ENCODE peak calls at places on chromosome 14, in five cellular contexts. One of them, this sample, is unnamed.

GRCh38 chr14:59688224-59689170 is 111.9 kb upstream of the CCDC175 start:
- DNase-seq in WTC11: peak
- DNase-seq in neural crest cell: peak
- DNase-seq in tibial artery: peak
- DNase-seq in AG04450: peak
- DNase-seq in this sample: peak

GRCh38 chr14:69263771-69264170 is 3.8 kb downstream of the GALNT16 start:
- DNase-seq in AG04450: no peak
- DNase-seq in tibial artery: no peak
- DNase-seq in WTC11: no peak
- DNase-seq in neural crest cell: no peak
- DNase-seq in this sample: no peak

GRCh38 chr14:90491221-90491867 is 94.5 kb downstream of the CALM1 start:
- DNase-seq in tibial artery: peak
- DNase-seq in neural crest cell: peak
- DNase-seq in AG04450: peak
- DNase-seq in WTC11: no peak
- DNase-seq in this sample: no peak

GRCh38 chr14:77270361-77271112 is 469 bp downstream of the NGB start:
- DNase-seq in AG04450: no peak
- DNase-seq in tibial artery: no peak
- DNase-seq in neural crest cell: no peak
- DNase-seq in WTC11: peak
- DNase-seq in this sample: no peak

GRCh38 chr14:75570797-75571196 is 7.6 kb upstream of the FLVCR2 start:
- DNase-seq in AG04450: no peak
- DNase-seq in neural crest cell: no peak
- DNase-seq in WTC11: no peak
- DNase-seq in tibial artery: no peak
- DNase-seq in this sample: no peak

GRCh38 chr14:106691601-106692291 is 1165.4 kb downstream of the TMEM121 start:
- DNase-seq in AG04450: no peak
- DNase-seq in WTC11: peak
- DNase-seq in neural crest cell: no peak
- DNase-seq in tibial artery: no peak
- DNase-seq in this sample: no peak

GRCh38 chr14:104395941-104396681 is 183.5 kb upstream of the C14orf180 start:
- DNase-seq in WTC11: peak
- DNase-seq in neural crest cell: no peak
- DNase-seq in AG04450: no peak
- DNase-seq in tibial artery: no peak
- DNase-seq in this sample: no peak

GRCh38 chr14:54818201-54819133 is 84.2 kb downstream of the GCH1 start:
- DNase-seq in tibial artery: no peak
- DNase-seq in neural crest cell: no peak
- DNase-seq in WTC11: no peak
- DNase-seq in AG04450: no peak
- DNase-seq in this sample: no peak

GRCh38 chr14:104794641-104795467 is 694 bp downstream of the AKT1 start:
- DNase-seq in tibial artery: no peak
- DNase-seq in neural crest cell: no peak
- DNase-seq in AG04450: no peak
- DNase-seq in WTC11: no peak
- DNase-seq in this sample: no peak

GRCh38 chr14:66288511-66288910 is 197.7 kb upstream of the CCDC196 start:
- DNase-seq in WTC11: no peak
- DNase-seq in neural crest cell: no peak
- DNase-seq in tibial artery: no peak
- DNase-seq in AG04450: no peak
- DNase-seq in this sample: no peak

GRCh38 chr14:59377991-59378720 is 87.0 kb downstream of the GPR135 start:
- DNase-seq in AG04450: no peak
- DNase-seq in WTC11: no peak
- DNase-seq in neural crest cell: no peak
- DNase-seq in tibial artery: no peak
- DNase-seq in this sample: no peak

GRCh38 chr14:20603813-20604212 is 12.6 kb upstream of the RNASE12 start:
- DNase-seq in WTC11: no peak
- DNase-seq in neural crest cell: no peak
- DNase-seq in tibial artery: no peak
- DNase-seq in AG04450: no peak
- DNase-seq in this sample: no peak

GRCh38 chr14:97832734-97833133 is 1035.6 kb downstream of the VRK1 start:
- DNase-seq in AG04450: no peak
- DNase-seq in neural crest cell: no peak
- DNase-seq in tibial artery: no peak
- DNase-seq in WTC11: no peak
- DNase-seq in this sample: no peak

GRCh38 chr14:75831971-75832370 is 149.8 kb downstream of the TGFB3 start:
- DNase-seq in AG04450: no peak
- DNase-seq in neural crest cell: no peak
- DNase-seq in tibial artery: no peak
- DNase-seq in WTC11: no peak
- DNase-seq in this sample: no peak

GRCh38 chr14:26531894-26532293 is 65.9 kb downstream of the NOVA1 start:
- DNase-seq in AG04450: no peak
- DNase-seq in tibial artery: no peak
- DNase-seq in WTC11: no peak
- DNase-seq in neural crest cell: no peak
- DNase-seq in this sample: no peak

GRCh38 chr14:78840898-78841297 is 670.7 kb downstream of the NRXN3 start:
- DNase-seq in AG04450: no peak
- DNase-seq in neural crest cell: no peak
- DNase-seq in tibial artery: no peak
- DNase-seq in WTC11: no peak
- DNase-seq in this sample: no peak

GRCh38 chr14:32166924-32167323 is 34.9 kb upstream of the RNU6-7 start:
- DNase-seq in neural crest cell: no peak
- DNase-seq in tibial artery: no peak
- DNase-seq in WTC11: no peak
- DNase-seq in AG04450: no peak
- DNase-seq in this sample: no peak

GRCh38 chr14:45091696-45092095 is 7.8 kb downstream of the PRPF39 start:
- DNase-seq in neural crest cell: no peak
- DNase-seq in AG04450: no peak
- DNase-seq in WTC11: no peak
- DNase-seq in tibial artery: no peak
- DNase-seq in this sample: no peak

GRCh38 chr14:81849714-81850113 is 316.1 kb upstream of the SEL1L start:
- DNase-seq in neural crest cell: no peak
- DNase-seq in WTC11: no peak
- DNase-seq in AG04450: no peak
- DNase-seq in tibial artery: no peak
- DNase-seq in this sample: no peak

GRCh38 chr14:72516936-72517408 is 376.9 kb downstream of the DPF3 start:
- DNase-seq in neural crest cell: peak
- DNase-seq in WTC11: peak
- DNase-seq in AG04450: peak
- DNase-seq in tibial artery: peak
- DNase-seq in this sample: peak

GRCh38 chr14:104388011-104388521 is 191.5 kb upstream of the C14orf180 start:
- DNase-seq in neural crest cell: no peak
- DNase-seq in WTC11: no peak
- DNase-seq in AG04450: no peak
- DNase-seq in tibial artery: no peak
- DNase-seq in this sample: peak

GRCh38 chr14:62301076-62301475 is 538.9 kb downstream of the SNAPC1 start:
- DNase-seq in neural crest cell: no peak
- DNase-seq in AG04450: no peak
- DNase-seq in tibial artery: no peak
- DNase-seq in WTC11: no peak
- DNase-seq in this sample: no peak

GRCh38 chr14:81455344-81455743 is 55.2 kb upstream of the STON2 start:
- DNase-seq in tibial artery: no peak
- DNase-seq in WTC11: no peak
- DNase-seq in neural crest cell: no peak
- DNase-seq in AG04450: no peak
- DNase-seq in this sample: no peak

GRCh38 chr14:71597289-71597920 is 334.8 kb upstream of the RGS6 start:
- DNase-seq in AG04450: no peak
- DNase-seq in WTC11: no peak
- DNase-seq in tibial artery: no peak
- DNase-seq in neural crest cell: no peak
- DNase-seq in this sample: no peak

GRCh38 chr14:21734457-21735074 is 60.9 kb upstream of the OR4E1 start:
- DNase-seq in WTC11: no peak
- DNase-seq in neural crest cell: peak
- DNase-seq in tibial artery: no peak
- DNase-seq in AG04450: no peak
- DNase-seq in this sample: peak

GRCh38 chr14:34254596-34254995 is 207.4 kb downstream of the SPTSSA start:
- DNase-seq in neural crest cell: no peak
- DNase-seq in tibial artery: no peak
- DNase-seq in WTC11: no peak
- DNase-seq in AG04450: no peak
- DNase-seq in this sample: no peak

GRCh38 chr14:22656945-22657711 is 13.0 kb upstream of the OR6J1 start:
- DNase-seq in AG04450: no peak
- DNase-seq in neural crest cell: no peak
- DNase-seq in WTC11: no peak
- DNase-seq in tibial artery: no peak
- DNase-seq in this sample: no peak

GRCh38 chr14:33589334-33589733 is 361.5 kb downstream of the EGLN3 start:
- DNase-seq in tibial artery: no peak
- DNase-seq in WTC11: no peak
- DNase-seq in AG04450: no peak
- DNase-seq in neural crest cell: no peak
- DNase-seq in this sample: no peak

GRCh38 chr14:64266206-64266605 is 28.0 kb downstream of the ESR2 start:
- DNase-seq in WTC11: no peak
- DNase-seq in neural crest cell: no peak
- DNase-seq in AG04450: peak
- DNase-seq in tibial artery: no peak
- DNase-seq in this sample: no peak

GRCh38 chr14:104554608-104555401 is 24.8 kb upstream of the C14orf180 start:
- DNase-seq in WTC11: peak
- DNase-seq in tibial artery: peak
- DNase-seq in neural crest cell: no peak
- DNase-seq in AG04450: no peak
- DNase-seq in this sample: no peak

GRCh38 chr14:101361451-101362433 is 199.6 kb upstream of the DIO3 start:
- DNase-seq in neural crest cell: no peak
- DNase-seq in AG04450: no peak
- DNase-seq in WTC11: no peak
- DNase-seq in tibial artery: no peak
- DNase-seq in this sample: no peak

GRCh38 chr14:72826039-72826438 is 67.9 kb downstream of the DPF3 start:
- DNase-seq in AG04450: no peak
- DNase-seq in tibial artery: no peak
- DNase-seq in WTC11: no peak
- DNase-seq in neural crest cell: no peak
- DNase-seq in this sample: no peak

GRCh38 chr14:101188571-101188915 is 285.0 kb upstream of the RTL1 start:
- DNase-seq in WTC11: no peak
- DNase-seq in AG04450: no peak
- DNase-seq in neural crest cell: no peak
- DNase-seq in tibial artery: no peak
- DNase-seq in this sample: no peak

GRCh38 chr14:105168496-105168978 is at the start of gene JAG2:
- DNase-seq in tibial artery: no peak
- DNase-seq in WTC11: peak
- DNase-seq in neural crest cell: no peak
- DNase-seq in AG04450: no peak
- DNase-seq in this sample: peak

GRCh38 chr14:58979325-58979724 is 209.1 kb upstream of the DAAM1 start:
- DNase-seq in AG04450: no peak
- DNase-seq in neural crest cell: no peak
- DNase-seq in tibial artery: no peak
- DNase-seq in WTC11: no peak
- DNase-seq in this sample: no peak

GRCh38 chr14:102821252-102821651 is 44.0 kb downstream of the TRAF3 start:
- DNase-seq in neural crest cell: no peak
- DNase-seq in AG04450: no peak
- DNase-seq in WTC11: no peak
- DNase-seq in tibial artery: no peak
- DNase-seq in this sample: no peak

GRCh38 chr14:20415723-20416622 is 2.7 kb upstream of the TEP1 start:
- DNase-seq in neural crest cell: peak
- DNase-seq in WTC11: no peak
- DNase-seq in tibial artery: no peak
- DNase-seq in AG04450: peak
- DNase-seq in this sample: peak

GRCh38 chr14:69299286-69300035 is 39.5 kb downstream of the GALNT16 start:
- DNase-seq in neural crest cell: no peak
- DNase-seq in AG04450: no peak
- DNase-seq in tibial artery: peak
- DNase-seq in WTC11: peak
- DNase-seq in this sample: peak

GRCh38 chr14:52546318-52546670 is 6.0 kb downstream of the TXNDC16 start:
- DNase-seq in neural crest cell: no peak
- DNase-seq in tibial artery: no peak
- DNase-seq in AG04450: no peak
- DNase-seq in WTC11: no peak
- DNase-seq in this sample: no peak

GRCh38 chr14:52545584-52546317 is 6.6 kb downstream of the TXNDC16 start:
- DNase-seq in tibial artery: no peak
- DNase-seq in AG04450: no peak
- DNase-seq in neural crest cell: no peak
- DNase-seq in WTC11: no peak
- DNase-seq in this sample: no peak

GRCh38 chr14:52547027-52547426 is 5.3 kb downstream of the TXNDC16 start:
- DNase-seq in WTC11: no peak
- DNase-seq in AG04450: no peak
- DNase-seq in tibial artery: no peak
- DNase-seq in neural crest cell: no peak
- DNase-seq in this sample: no peak

GRCh38 chr14:52550661-52551060 is 1.6 kb downstream of the TXNDC16 start:
- DNase-seq in WTC11: no peak
- DNase-seq in tibial artery: no peak
- DNase-seq in neural crest cell: no peak
- DNase-seq in AG04450: no peak
- DNase-seq in this sample: no peak

GRCh38 chr14:52547526-52547925 is 4.8 kb downstream of the TXNDC16 start:
- DNase-seq in neural crest cell: no peak
- DNase-seq in tibial artery: no peak
- DNase-seq in AG04450: no peak
- DNase-seq in WTC11: no peak
- DNase-seq in this sample: no peak
- TF ChIP-seq CTCF in neural crest cell: no peak
- TF ChIP-seq CTCF in tibial artery: no peak
- TF ChIP-seq CTCF in AG04450: no peak
- TF ChIP-seq CTCF in WTC11: no peak
- TF ChIP-seq CTCF in this sample: no peak

GRCh38 chr14:96666088-96666487 is 131.1 kb upstream of the VRK1 start:
- DNase-seq in neural crest cell: no peak
- DNase-seq in AG04450: no peak
- DNase-seq in tibial artery: no peak
- DNase-seq in WTC11: no peak
- DNase-seq in this sample: no peak
- TF ChIP-seq CTCF in neural crest cell: no peak
- TF ChIP-seq CTCF in AG04450: no peak
- TF ChIP-seq CTCF in tibial artery: no peak
- TF ChIP-seq CTCF in WTC11: no peak
- TF ChIP-seq CTCF in this sample: no peak

GRCh38 chr14:80313806-80314205 is 102.5 kb upstream of the DIO2 start:
- DNase-seq in WTC11: no peak
- DNase-seq in neural crest cell: no peak
- DNase-seq in tibial artery: no peak
- DNase-seq in AG04450: peak
- DNase-seq in this sample: no peak
- TF ChIP-seq CTCF in WTC11: no peak
- TF ChIP-seq CTCF in neural crest cell: no peak
- TF ChIP-seq CTCF in tibial artery: no peak
- TF ChIP-seq CTCF in AG04450: no peak
- TF ChIP-seq CTCF in this sample: no peak

GRCh38 chr14:96102071-96102856 is 63.1 kb downstream of the C14orf132 start:
- DNase-seq in WTC11: no peak
- DNase-seq in tibial artery: peak
- DNase-seq in AG04450: no peak
- DNase-seq in neural crest cell: no peak
- DNase-seq in this sample: no peak
- TF ChIP-seq CTCF in WTC11: no peak
- TF ChIP-seq CTCF in tibial artery: no peak
- TF ChIP-seq CTCF in AG04450: peak
- TF ChIP-seq CTCF in neural crest cell: no peak
- TF ChIP-seq CTCF in this sample: no peak

This sample was measured in endothelial cell.